ENCODE peak calls at places on chromosomes 1 and 21, in six cellular contexts. O is PC-3, M is heart right ventricle, X is left ventricle myocardium inferior, T is neural crest cell, Z is A549. K is an unnamed sample.

GRCh38 chr1:36847761-36848160 is 186.6 kb downstream of the GRIK3 start:
- DNase-seq in O (no peak), T (no peak), M (no peak), X (no peak), Z (no peak), K (no peak)

GRCh38 chr1:231590453-231591198 is 36.0 kb upstream of the DISC1 start:
- DNase-seq in O (peak; percentile 81), T (peak; percentile 32), Z (peak; percentile 35), M (peak; percentile 22), X (peak; percentile 41), K (peak; percentile 49)

GRCh38 chr1:11365744-11366387 is 92.9 kb downstream of the UBIAD1 start:
- DNase-seq in T (no peak), X (no peak), Z (no peak), O (no peak), M (no peak), K (no peak)

GRCh38 chr1:97947751-97948150 is 26.9 kb upstream of the DPYD start:
- DNase-seq in X (no peak), T (no peak), Z (no peak), O (no peak), M (no peak), K (no peak)

GRCh38 chr21:32955307-32955937 is 70.3 kb upstream of the OLIG2 start:
- DNase-seq in X (no peak), M (no peak), T (peak; percentile 16), Z (no peak), O (no peak), K (no peak)

GRCh38 chr1:237873487-237873927 is 17.2 kb downstream of the ZP4 start:
- DNase-seq in M (no peak), T (no peak), O (peak; percentile 91), Z (peak; percentile 40), X (no peak), K (no peak)

GRCh38 chr1:29939086-29939485 is 702.8 kb downstream of the PTPRU start:
- DNase-seq in Z (no peak), O (peak; percentile 4), T (no peak), X (no peak), M (no peak), K (no peak)

GRCh38 chr1:178774263-178774662 is 49.2 kb downstream of the RALGPS2 start:
- DNase-seq in O (peak; percentile 46), Z (no peak), X (no peak), T (no peak), M (no peak), K (no peak)

GRCh38 chr1:245085508-245086095 is 69.2 kb upstream of the KIF26B start:
- DNase-seq in O (peak; percentile 75), X (no peak), Z (no peak), M (no peak), T (no peak), K (peak; percentile 90)

GRCh38 chr21:28396421-28396820 is 596.3 kb downstream of the LTN1 start:
- DNase-seq in Z (no peak), M (no peak), O (no peak), X (no peak), T (no peak), K (no peak)

GRCh38 chr1:14118691-14119485 is 418.9 kb downstream of the PRDM2 start:
- DNase-seq in O (no peak), X (no peak), M (no peak), Z (no peak), T (no peak), K (no peak)

GRCh38 chr1:239044829-239045228 is 341.5 kb upstream of the CHRM3 start:
- DNase-seq in X (no peak), M (no peak), Z (no peak), O (no peak), T (no peak), K (no peak)

GRCh38 chr1:54428838-54429513 is 22.8 kb upstream of the SSBP3 start:
- DNase-seq in T (no peak), Z (no peak), X (no peak), M (no peak), O (no peak), K (no peak)

GRCh38 chr1:10320336-10320735 is 78.5 kb upstream of the PGD start:
- DNase-seq in Z (no peak), T (no peak), X (no peak), O (no peak), M (no peak), K (no peak)

GRCh38 chr1:210558302-210558701 is 229.6 kb downstream of the HHAT start:
- DNase-seq in T (no peak), X (peak; percentile 64), Z (no peak), M (peak; percentile 60), O (no peak), K (no peak)

GRCh38 chr1:99704356-99704816 is 58.5 kb downstream of the PALMD start:
- DNase-seq in M (peak; percentile 18), O (no peak), X (peak; percentile 18), Z (no peak), T (no peak), K (no peak)

GRCh38 chr1:14300991-14301703 is 297.3 kb upstream of the KAZN start:
- DNase-seq in O (no peak), M (peak; percentile 34), Z (no peak), X (peak; percentile 61), T (no peak), K (no peak)

GRCh38 chr1:234887026-234887910 is 241.4 kb downstream of the TOMM20 start:
- DNase-seq in M (no peak), O (no peak), T (no peak), Z (no peak), X (peak; percentile 74), K (no peak)

GRCh38 chr21:41906770-41907169 is 27.6 kb upstream of the PRDM15 start:
- DNase-seq in T (no peak), Z (no peak), O (no peak), M (no peak), X (no peak), K (no peak)

GRCh38 chr21:37564341-37564923 is 197.9 kb downstream of the DYRK1A start:
- DNase-seq in M (peak; percentile 70), T (no peak), Z (peak; percentile 68), X (peak; percentile 66), O (peak; percentile 99), K (peak; percentile 92)

GRCh38 chr1:58848818-58849411 is 65.1 kb upstream of the JUN start:
- DNase-seq in X (peak; percentile 63), T (no peak), O (peak; percentile 99), M (peak; percentile 59), Z (peak; percentile 72), K (peak; percentile 91)
- TF ChIP-seq CTCF in X (no peak), T (no peak), O (no peak), M (no peak), Z (no peak), K (peak; percentile 21)

DNA sequence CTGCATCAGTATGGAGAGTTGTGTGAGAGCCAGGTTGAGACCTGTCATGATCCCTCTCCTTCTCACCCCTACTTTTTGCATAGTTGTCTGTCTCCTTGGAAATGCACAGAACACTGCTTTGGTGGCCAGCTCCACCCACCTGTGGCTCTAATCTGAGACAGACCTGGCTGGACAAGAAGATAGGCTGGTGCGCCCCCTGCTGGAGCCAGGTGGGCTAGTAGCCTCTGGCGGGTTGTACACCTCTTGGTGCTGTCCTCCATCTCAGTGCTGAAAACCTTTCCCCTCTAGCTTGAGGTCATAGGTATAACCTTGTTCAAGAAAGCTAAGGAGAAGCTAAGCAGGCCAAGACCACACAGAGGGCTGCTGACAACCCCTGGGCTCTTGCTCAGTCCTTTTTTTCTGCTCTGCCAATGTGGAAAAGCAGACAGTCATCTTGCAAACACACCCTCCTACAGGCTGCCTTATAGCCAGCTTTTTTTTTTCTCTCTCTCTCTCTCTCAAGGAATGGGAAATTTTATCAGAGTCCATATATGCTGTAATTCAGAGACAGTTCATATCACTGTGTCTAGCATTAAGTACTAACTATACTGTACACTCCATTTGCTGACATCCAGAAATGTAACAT is 58.8 kb upstream of the SPATA6 start:
- DNase-seq in Z (peak; percentile 36), X (no peak), O (peak; percentile 81), M (peak; percentile 16), T (peak; percentile 65), K (peak; percentile 4)
- TF ChIP-seq CTCF in Z (peak; percentile 36), X (peak; percentile 45), O (peak; percentile 93), M (no peak), T (peak; percentile 84), K (peak; percentile 71)

GRCh38 chr21:44024895-44025353 is 12.8 kb downstream of the TRAPPC10 start:
- DNase-seq in T (no peak), Z (no peak), X (peak; percentile 64), O (no peak), M (peak; percentile 48), K (peak; percentile 15)
- TF ChIP-seq CTCF in T (no peak), Z (no peak), X (no peak), O (no peak), M (no peak), K (peak; percentile 3)

GRCh38 chr1:16915627-16915973 is 6.1 kb upstream of the CROCC start:
- DNase-seq in T (no peak), X (no peak), O (no peak), M (no peak), Z (no peak), K (no peak)

GRCh38 chr1:16918371-16918770 is 3.4 kb upstream of the CROCC start:
- DNase-seq in Z (no peak), O (no peak), X (no peak), T (no peak), M (no peak), K (no peak)

GRCh38 chr1:16907870-16908758 is 12.3 kb downstream of the RNU1-2 start:
- DNase-seq in M (no peak), T (no peak), X (no peak), Z (no peak), O (no peak), K (no peak)

GRCh38 chr1:16913616-16913865 is 8.2 kb upstream of the CROCC start:
- DNase-seq in M (no peak), O (no peak), Z (no peak), X (no peak), T (no peak), K (no peak)

DNA sequence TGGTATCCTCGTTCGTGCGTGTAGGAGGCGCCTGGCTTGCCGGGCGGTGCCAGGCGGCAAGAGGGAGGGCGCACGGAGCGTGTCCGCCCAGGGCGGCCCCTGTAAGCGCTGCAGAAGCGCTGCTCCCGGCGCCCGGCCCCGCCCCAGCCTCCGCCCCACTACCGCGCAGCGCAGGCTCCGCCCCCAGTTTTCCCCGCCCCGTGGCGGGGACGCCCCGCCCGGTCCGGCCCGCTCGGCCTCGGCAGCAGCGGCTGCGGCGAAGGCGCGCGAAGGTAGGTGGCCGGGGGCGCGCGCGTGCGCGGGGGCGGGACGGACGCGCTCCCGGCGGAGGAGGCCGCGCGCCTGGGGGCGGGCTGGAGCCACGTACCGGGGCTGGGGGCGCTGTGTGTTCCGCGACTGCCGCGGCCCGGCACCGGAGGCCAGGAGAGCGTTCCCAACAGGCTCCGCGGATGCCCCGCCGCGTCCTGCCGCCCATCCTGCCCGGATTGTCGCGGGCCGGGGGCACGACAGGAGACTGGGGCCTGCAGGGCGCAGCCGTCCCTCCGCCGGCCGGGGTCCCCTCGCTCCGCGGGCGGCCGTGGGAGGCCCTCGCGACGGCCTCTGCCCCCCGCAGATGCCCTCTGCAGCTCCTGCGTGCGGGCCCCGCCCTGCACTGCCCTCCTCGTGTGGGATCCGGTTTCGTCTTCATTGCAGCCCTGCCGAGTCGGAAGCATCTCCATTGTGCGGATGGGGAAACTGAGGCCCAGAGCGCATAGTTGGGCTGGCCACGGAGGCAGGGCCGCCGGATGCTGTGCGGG is 7.7 kb upstream of the CROCC start:
- DNase-seq in M (peak; percentile 98), O (peak; percentile 92), T (peak; percentile 88), X (peak; percentile 90), Z (peak; percentile 73), K (peak; percentile 89)
- TF ChIP-seq CTCF in M (no peak), O (no peak), T (no peak), X (no peak), Z (no peak), K (no peak)

K was measured in AG04450.